ENCODE peak calls at places on chromosome 12, in five cellular contexts. F is HepG2, K is H1, D is K562, X is GM12878. M is an unnamed sample.

GRCh38 chr12:91272456-91273063 is 89.9 kb upstream of the DCN start:
- DNase-seq in F (no peak), K (peak; percentile 15), D (no peak), X (no peak), M (peak; percentile 38)

GRCh38 chr12:4120316-4120920 is 153.1 kb upstream of the CCND2 start:
- DNase-seq in F (no peak), K (no peak), D (no peak), X (no peak), M (no peak)

GRCh38 chr12:40049268-40049667 is 56.6 kb downstream of the SLC2A13 start:
- DNase-seq in F (no peak), K (no peak), D (no peak), X (no peak), M (no peak)

GRCh38 chr12:107660230-107660629 is 25.4 kb upstream of the PWP1 start:
- DNase-seq in F (no peak), K (no peak), D (no peak), X (no peak), M (no peak)

GRCh38 chr12:56933826-56934625 is at the start of gene SDR9C7:
- DNase-seq in F (no peak), K (no peak), D (no peak), X (no peak), M (no peak)

GRCh38 chr12:100404769-100405407 is 48.0 kb downstream of the SLC17A8 start:
- DNase-seq in F (peak; percentile 76), K (peak; percentile 70), D (peak; percentile 65), X (peak; percentile 11), M (peak; percentile 79)

GRCh38 chr12:58414398-58414871 is 473.1 kb downstream of the ATP23 start:
- DNase-seq in F (no peak), K (no peak), D (no peak), X (no peak), M (no peak)

GRCh38 chr12:56204275-56204674 is 15.0 kb upstream of the SMARCC2 start:
- DNase-seq in F (no peak), K (no peak), D (no peak), X (no peak), M (no peak)

GRCh38 chr12:90261283-90261682 is 552.6 kb upstream of the ATP2B1 start:
- DNase-seq in F (no peak), K (no peak), D (no peak), X (no peak), M (no peak)

GRCh38 chr12:124464830-124465229 is 102.6 kb downstream of the NCOR2 start:
- DNase-seq in F (no peak), K (no peak), D (peak; percentile 39), X (no peak), M (no peak)

GRCh38 chr12:124405151-124405550 is 110.3 kb downstream of the RFLNA start:
- DNase-seq in F (no peak), K (no peak), D (no peak), X (no peak), M (no peak)

GRCh38 chr12:97912943-97913342 is 450.3 kb downstream of the RMST start:
- DNase-seq in F (no peak), K (no peak), D (no peak), X (no peak), M (no peak)

GRCh38 chr12:120262852-120263724 is 2.4 kb downstream of the PXN start:
- DNase-seq in F (no peak), K (no peak), D (no peak), X (no peak), M (no peak)

GRCh38 chr12:116408489-116409217 is 131.2 kb upstream of the MED13L start:
- DNase-seq in F (no peak), K (no peak), D (no peak), X (no peak), M (no peak)

GRCh38 chr12:40105515-40106201 is at the start of gene SLC2A13:
- DNase-seq in F (peak; percentile 42), K (peak; percentile 44), D (peak; percentile 95), X (no peak), M (peak; percentile 54)

GRCh38 chr12:100826323-100826722 is 31.7 kb downstream of the ANO4 start:
- DNase-seq in F (peak; percentile 23), K (no peak), D (peak; percentile 31), X (no peak), M (peak; percentile 50)

GRCh38 chr12:59149995-59150642 is 229.8 kb upstream of the LRIG3 start:
- DNase-seq in F (peak; percentile 77), K (no peak), D (peak; percentile 16), X (peak; percentile 21), M (peak; percentile 70)

GRCh38 chr12:7806863-7807487 is 17.8 kb downstream of the NANOG start:
- DNase-seq in F (peak; percentile 64), K (peak; percentile 75), D (peak; percentile 74), X (peak; percentile 13), M (peak; percentile 98)

GRCh38 chr12:66331814-66332213 is 29.5 kb downstream of the HELB start:
- DNase-seq in F (no peak), K (no peak), D (no peak), X (no peak), M (no peak)

GRCh38 chr12:46908236-46908935 is 82.6 kb upstream of the SLC38A4 start:
- DNase-seq in F (no peak), K (no peak), D (no peak), X (no peak), M (no peak)
- TF ChIP-seq ZNF274 in F (no peak), K (no peak), D (no peak), X (no peak), M (no peak)

GRCh38 chr12:54029529-54030441 is 1.5 kb downstream of the HOXC6 start:
- DNase-seq in F (no peak), K (no peak), D (no peak), X (no peak), M (no peak)
- H3K9ac ChIP-seq in F (no peak overlapping the region), K (no peak overlapping the region), D (no peak overlapping the region), X (no peak overlapping the region), M (peak overlapping the region; percentile 24)

GRCh38 chr12:93108958-93109357 is 179.9 kb upstream of the EEA1 start:
- DNase-seq in F (no peak), K (no peak), D (no peak), X (no peak), M (no peak)

GRCh38 chr12:93107514-93107942 is 178.4 kb upstream of the EEA1 start:
- DNase-seq in F (no peak), K (no peak), D (no peak), X (no peak), M (no peak)

GRCh38 chr12:93107943-93108342 is 178.8 kb upstream of the EEA1 start:
- DNase-seq in F (no peak), K (no peak), D (no peak), X (no peak), M (no peak)

GRCh38 chr12:93111791-93112208 is 182.7 kb upstream of the EEA1 start:
- DNase-seq in F (no peak), K (no peak), D (no peak), X (no peak), M (no peak)

DNA sequence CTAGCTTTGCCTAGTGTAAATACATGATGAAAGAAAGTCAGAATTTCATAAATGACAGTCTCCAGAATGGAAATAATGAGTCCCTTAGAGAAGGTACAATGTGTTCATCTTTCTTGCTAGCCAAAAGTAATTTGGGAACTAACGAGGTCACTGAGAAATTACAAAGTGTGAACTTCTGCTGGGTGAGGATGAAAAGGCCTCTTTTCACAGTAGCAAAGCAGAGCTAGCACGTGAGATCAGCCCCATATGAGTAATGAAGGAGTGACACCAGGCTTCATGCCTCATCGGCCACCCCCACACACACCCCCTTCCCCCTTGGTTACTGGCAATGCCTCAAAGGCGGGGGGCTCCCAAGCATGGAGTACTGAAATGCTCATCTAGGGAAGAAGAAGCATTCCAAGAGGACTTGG is 180.7 kb upstream of the EEA1 start:
- DNase-seq in F (no peak), K (no peak), D (no peak), X (no peak), M (no peak)
- H3K4me3 ChIP-seq in F (no peak overlapping the region), K (no peak overlapping the region), D (no peak overlapping the region), X (no peak overlapping the region), M (no peak overlapping the region)

DNA sequence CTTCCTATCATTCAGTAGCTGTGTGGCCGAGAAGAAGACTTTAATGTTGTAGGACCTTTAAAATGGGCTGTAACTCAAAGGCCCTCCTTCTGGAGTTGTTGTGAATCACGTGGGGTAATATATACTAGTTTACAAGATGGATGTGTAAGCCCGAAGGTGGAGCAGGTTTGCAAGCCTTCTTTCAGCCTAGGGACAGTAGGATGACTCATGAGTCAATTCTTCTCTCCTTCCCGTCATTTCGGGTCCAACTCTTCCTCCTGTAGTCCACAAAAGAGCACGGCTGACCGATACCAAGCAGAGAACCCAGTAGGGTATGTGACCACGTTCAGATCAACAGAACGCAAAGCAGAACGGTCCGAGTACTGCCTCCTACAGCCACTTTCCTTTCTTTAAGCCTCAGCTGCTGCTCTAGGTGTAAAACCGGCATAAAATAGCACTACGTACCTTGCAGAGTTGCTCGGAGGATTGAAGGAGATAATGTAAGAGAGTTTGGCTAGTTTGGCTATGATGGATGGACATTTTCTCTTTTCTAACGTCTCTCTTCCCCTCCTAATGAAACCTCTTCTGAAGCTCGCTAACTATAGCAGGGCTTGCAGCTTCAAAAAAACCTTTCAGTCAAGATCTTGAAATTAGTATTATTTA is 1.3 kb upstream of the RASSF3 start:
- DNase-seq in F (peak; percentile 58), K (no peak), D (peak; percentile 55), X (peak; percentile 58), M (no peak)
- TF ChIP-seq ZNF274 in F (no peak), K (no peak), D (no peak), X (no peak), M (no peak)

GRCh38 chr12:10621278-10621677 is 7.9 kb upstream of the MAGOHB start:
- DNase-seq in F (no peak), K (no peak), D (no peak), X (no peak), M (no peak)
- H3K9ac ChIP-seq in F (no peak overlapping the region), K (no peak overlapping the region), D (no peak overlapping the region), X (no peak overlapping the region), M (no peak overlapping the region)

DNA sequence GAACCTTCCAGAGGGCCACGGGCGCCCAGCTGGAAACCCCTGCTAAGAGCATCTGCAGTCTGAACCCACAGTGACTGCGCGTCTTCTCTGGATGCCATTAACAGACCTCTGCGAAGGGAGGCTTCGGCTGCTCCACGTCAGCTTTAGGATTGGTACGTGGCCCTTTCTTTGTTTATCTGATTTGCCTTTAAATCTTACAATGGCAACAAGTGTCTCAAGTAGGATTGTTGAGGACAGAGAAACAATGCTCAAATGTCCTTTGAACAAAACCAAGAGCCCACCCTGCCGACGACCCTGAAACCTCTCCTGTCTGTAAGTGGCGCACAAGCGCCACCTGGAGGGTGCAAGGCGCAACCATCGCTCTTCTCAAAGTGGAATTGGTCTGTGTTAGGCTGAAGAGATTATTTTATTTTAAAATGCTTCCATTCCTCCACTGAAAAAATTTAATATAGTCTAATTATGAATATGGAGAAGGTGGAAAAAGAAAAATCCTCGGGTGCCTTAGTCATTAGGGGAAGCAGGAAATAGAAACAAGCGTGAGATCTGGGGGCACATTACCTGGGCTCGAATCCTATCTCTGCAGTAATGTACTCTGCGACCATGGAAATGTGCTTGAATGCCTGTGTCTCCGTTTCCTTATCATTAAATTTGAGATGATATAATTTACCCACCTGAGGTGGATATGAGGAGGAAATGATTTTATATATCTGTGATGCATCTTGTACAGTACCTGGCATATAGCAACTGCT is 82.6 kb upstream of the PTPRB start:
- DNase-seq in F (peak; percentile 1), K (peak; percentile 23), D (peak; percentile 39), X (no peak), M (peak; percentile 42)
- H3K4me3 ChIP-seq in F (no peak overlapping the region), K (no peak overlapping the region), D (no peak overlapping the region), X (no peak overlapping the region), M (no peak overlapping the region)

GRCh38 chr12:13571035-13571434 is 374.5 kb downstream of the EMP1 start:
- DNase-seq in F (peak; percentile 83), K (no peak), D (no peak), X (no peak), M (no peak)
- TF ChIP-seq ZNF274 in F (no peak), K (no peak), D (no peak), X (no peak), M (no peak)

M was measured in NT2/D1.